ENCODE peak calls at places on chromosomes 11 and 22, in eight cellular contexts. X, O, G, U, P, M, Y and D are unnamed samples.

GRCh38 chr22:37174964-37175363 is 13.1 kb downstream of the C1QTNF6 start:
- DNase-seq in X (no peak), O (no peak), G (no peak), U (no peak), P (no peak), M (no peak), Y (no peak), D (no peak)

GRCh38 chr22:26579331-26579886 is 10.5 kb downstream of the TPST2 start:
- DNase-seq in X (no peak), O (peak; percentile 87), G (no peak), U (no peak), P (no peak), M (no peak), Y (no peak), D (no peak)

GRCh38 chr11:124793466-124794278 is 6.5 kb downstream of the MSANTD2 start:
- DNase-seq in X (no peak), O (peak; percentile 44), G (no peak), U (no peak), P (no peak), M (peak; percentile 40), Y (no peak), D (peak; percentile 58)

GRCh38 chr11:123111465-123111864 is 49.5 kb upstream of the HSPA8 start:
- DNase-seq in X (peak; percentile 17), O (no peak), G (no peak), U (no peak), P (no peak), M (peak; percentile 65), Y (no peak), D (peak; percentile 63)

GRCh38 chr11:2885017-2885675 is 429 bp downstream of the CDKN1C start:
- DNase-seq in X (no peak), O (peak; percentile 40), G (no peak), U (no peak), P (no peak), M (peak; percentile 36), Y (no peak), D (peak; percentile 51)

GRCh38 chr11:127521413-127521812 is 520.8 kb upstream of the KIRREL3 start:
- DNase-seq in X (no peak), O (no peak), G (peak; percentile 2), U (no peak), P (no peak), M (peak; percentile 78), Y (no peak), D (no peak)

GRCh38 chr11:113577356-113578163 is 102.4 kb upstream of the DRD2 start:
- DNase-seq in X (peak; percentile 68), O (no peak), G (no peak), U (no peak), P (no peak), M (no peak), Y (no peak), D (no peak)

GRCh38 chr11:1937616-1938342 is 9.4 kb upstream of the MRPL23 start:
- DNase-seq in X (no peak), O (no peak), G (no peak), U (no peak), P (no peak), M (no peak), Y (no peak), D (no peak)

GRCh38 chr11:102613455-102613854 is 11.7 kb downstream of the MMP20 start:
- DNase-seq in X (no peak), O (no peak), G (no peak), U (no peak), P (no peak), M (no peak), Y (no peak), D (no peak)

GRCh38 chr11:112042961-112043304 is 17.7 kb downstream of the DLAT start:
- DNase-seq in X (no peak), O (no peak), G (no peak), U (no peak), P (no peak), M (no peak), Y (no peak), D (no peak)

GRCh38 chr22:23237201-23237798 is 57.0 kb downstream of the BCR start:
- DNase-seq in X (peak; percentile 75), O (no peak), G (no peak), U (peak; percentile 59), P (no peak), M (peak; percentile 66), Y (peak; percentile 39), D (peak; percentile 50)

GRCh38 chr11:110432713-110433392 is 3.1 kb downstream of the FDX1 start:
- DNase-seq in X (no peak), O (no peak), G (no peak), U (no peak), P (no peak), M (peak; percentile 60), Y (no peak), D (no peak)

GRCh38 chr22:25564979-25565677 is 653 bp downstream of the GRK3 start:
- DNase-seq in X (no peak), O (peak; percentile 38), G (no peak), U (peak; percentile 30), P (no peak), M (no peak), Y (peak; percentile 32), D (no peak)

GRCh38 chr11:19441752-19442553 is 201.2 kb upstream of the E2F8 start:
- DNase-seq in X (peak; percentile 58), O (peak; percentile 29), G (peak; percentile 38), U (peak; percentile 70), P (peak; percentile 55), M (peak; percentile 98), Y (no peak), D (peak; percentile 95)

GRCh38 chr11:2775083-2775625 is 75.4 kb upstream of the KCNQ1OT1 start:
- DNase-seq in X (no peak), O (peak; percentile 57), G (no peak), U (no peak), P (no peak), M (no peak), Y (no peak), D (no peak)

GRCh38 chr11:108196901-108197300 is 25.5 kb downstream of the NPAT start:
- DNase-seq in X (no peak), O (no peak), G (no peak), U (no peak), P (no peak), M (no peak), Y (no peak), D (no peak)

GRCh38 chr22:49960967-49961600 is 512 bp downstream of the PIM3 start:
- DNase-seq in X (no peak), O (peak; percentile 60), G (no peak), U (no peak), P (no peak), M (no peak), Y (no peak), D (peak; percentile 53)

GRCh38 chr22:30881361-30882180 is 87.0 kb downstream of the MORC2 start:
- DNase-seq in X (no peak), O (no peak), G (no peak), U (no peak), P (no peak), M (no peak), Y (no peak), D (peak; percentile 20)

GRCh38 chr11:898540-899190 is 11.9 kb downstream of the CHID1 start:
- DNase-seq in X (no peak), O (no peak), G (no peak), U (no peak), P (no peak), M (no peak), Y (no peak), D (peak; percentile 21)

GRCh38 chr11:110857885-110858555 is 145.8 kb upstream of the ARHGAP20 start:
- DNase-seq in X (no peak), O (no peak), G (peak; percentile 25), U (peak; percentile 53), P (peak; percentile 58), M (peak; percentile 61), Y (no peak), D (peak; percentile 76)

GRCh38 chr11:130442728-130443127 is 5.7 kb upstream of the ADAMTS15 start:
- DNase-seq in X (no peak), O (no peak), G (no peak), U (no peak), P (no peak), M (peak; percentile 61), Y (no peak), D (peak; percentile 31)

GRCh38 chr11:130211781-130212401 is 52.3 kb downstream of the ST14 start:
- DNase-seq in X (no peak), O (no peak), G (no peak), U (no peak), P (no peak), M (no peak), Y (no peak), D (no peak)

GRCh38 chr11:105862736-105863367 is 159.2 kb downstream of the MSANTD4 start:
- DNase-seq in X (peak; percentile 62), O (no peak), G (no peak), U (no peak), P (peak; percentile 51), M (peak; percentile 68), Y (no peak), D (peak; percentile 59)

GRCh38 chr22:46569055-46569847 is 31.8 kb upstream of the CELSR1 start:
- DNase-seq in X (no peak), O (no peak), G (no peak), U (no peak), P (no peak), M (no peak), Y (no peak), D (no peak)

GRCh38 chr22:39241632-39242388 is 3.0 kb downstream of the PDGFB start:
- DNase-seq in X (no peak), O (no peak), G (no peak), U (no peak), P (no peak), M (no peak), Y (no peak), D (no peak)